ENCODE peak calls at places on chromosomes 1 and 21, in eight cellular contexts. F is GM12864; L is M059J; W is MCF 10A; M is bronchial epithelial cell; B is mesothelial cell of epicardium; D is DMS153; J is CD8-positive, alpha-beta memory T cell. S is an unnamed sample.

GRCh38 chr1:214552174-214552608 is 789 bp upstream of the PTPN14 start:
- DNase-seq in L (peak), F (no peak), J (no peak), M (peak), D (no peak), B (no peak), W (peak), S (peak)

GRCh38 chr21:31624181-31624580 is 35.3 kb upstream of the SOD1 start:
- DNase-seq in J (no peak), F (no peak), B (no peak), L (no peak), M (no peak), D (no peak), W (no peak), S (no peak)

GRCh38 chr1:119656410-119656955 is 8.4 kb upstream of the ZNF697 start:
- DNase-seq in F (no peak), W (no peak), D (no peak), M (no peak), J (no peak), L (no peak), B (no peak), S (no peak)

GRCh38 chr21:16241500-16241963 is 511.8 kb downstream of the USP25 start:
- DNase-seq in M (no peak), B (no peak), F (no peak), D (no peak), L (peak), W (no peak), J (no peak), S (no peak)

GRCh38 chr1:186762653-186763052 is 66.1 kb upstream of the PLA2G4A start:
- DNase-seq in F (no peak), B (no peak), W (no peak), L (peak), M (peak), J (no peak), D (no peak), S (no peak)

GRCh38 chr1:226625326-226625725 is 76.8 kb downstream of the STUM start:
- DNase-seq in B (no peak), M (no peak), L (no peak), W (no peak), F (no peak), D (no peak), J (no peak), S (no peak)

GRCh38 chr1:236280438-236281285 is 1.1 kb downstream of the ERO1B start:
- DNase-seq in D (no peak), J (peak), L (no peak), B (no peak), W (no peak), M (no peak), F (no peak), S (no peak)

GRCh38 chr1:41804176-41804575 is 114.5 kb downstream of the HIVEP3 start:
- DNase-seq in B (no peak), M (no peak), W (no peak), L (no peak), D (no peak), J (peak), F (no peak), S (no peak)

GRCh38 chr1:169346036-169346589 is 21.5 kb downstream of the NME7 start:
- DNase-seq in B (no peak), W (no peak), J (no peak), M (no peak), F (no peak), D (no peak), L (no peak), S (no peak)

S was measured in RPMI7951.